ENCODE peak calls at places on chromosomes 16 and 17, in seven cellular contexts. One of them, this sample, is unnamed.
A peak's percentile ranks its signal among the peaks of the same experiment; 100 is the strongest.

GRCh38 chr17:55513885-55514590 is 2.8 kb upstream of the SMIM36 start:
- DNase-seq in HepG2: peak; percentile 84
- DNase-seq in K562: peak; percentile 54
- DNase-seq in GM12892: peak; percentile 10
- DNase-seq in H1: peak; percentile 36
- DNase-seq in SK-N-SH: peak; percentile 73
- DNase-seq in GM12878: peak; percentile 59
- DNase-seq in this sample: no peak

GRCh38 chr16:57165483-57165882 is 20.4 kb downstream of the PSME3IP1 start:
- DNase-seq in HepG2: no peak
- DNase-seq in K562: no peak
- DNase-seq in GM12892: no peak
- DNase-seq in H1: no peak
- DNase-seq in SK-N-SH: no peak
- DNase-seq in GM12878: no peak
- DNase-seq in this sample: no peak

GRCh38 chr17:396788-397187 is 44.2 kb upstream of the RPH3AL start:
- DNase-seq in HepG2: no peak
- DNase-seq in K562: no peak
- DNase-seq in GM12892: no peak
- DNase-seq in H1: no peak
- DNase-seq in SK-N-SH: no peak
- DNase-seq in GM12878: no peak
- DNase-seq in this sample: no peak

GRCh38 chr16:9900576-9900975 is 281.7 kb downstream of the GRIN2A start:
- DNase-seq in HepG2: no peak
- DNase-seq in K562: no peak
- DNase-seq in GM12892: no peak
- DNase-seq in H1: no peak
- DNase-seq in SK-N-SH: no peak
- DNase-seq in GM12878: no peak
- DNase-seq in this sample: no peak

GRCh38 chr16:10521681-10522274 is 58.6 kb downstream of the EMP2 start:
- DNase-seq in HepG2: peak; percentile 79
- DNase-seq in K562: peak; percentile 62
- DNase-seq in GM12892: peak; percentile 34
- DNase-seq in H1: no peak
- DNase-seq in SK-N-SH: peak; percentile 75
- DNase-seq in GM12878: no peak
- DNase-seq in this sample: peak; percentile 42

GRCh38 chr16:85422374-85423185 is 190.5 kb upstream of the GSE1 start:
- DNase-seq in HepG2: peak; percentile 92
- DNase-seq in K562: no peak
- DNase-seq in GM12892: no peak
- DNase-seq in H1: no peak
- DNase-seq in SK-N-SH: no peak
- DNase-seq in GM12878: no peak
- DNase-seq in this sample: no peak

GRCh38 chr16:27174007-27174406 is 29.3 kb upstream of the KDM8 start:
- DNase-seq in HepG2: no peak
- DNase-seq in K562: no peak
- DNase-seq in GM12892: no peak
- DNase-seq in H1: no peak
- DNase-seq in SK-N-SH: peak; percentile 52
- DNase-seq in GM12878: no peak
- DNase-seq in this sample: no peak

GRCh38 chr17:41413353-41413752 is 11.0 kb downstream of the KRT37 start:
- DNase-seq in HepG2: no peak
- DNase-seq in K562: no peak
- DNase-seq in GM12892: no peak
- DNase-seq in H1: no peak
- DNase-seq in SK-N-SH: no peak
- DNase-seq in GM12878: no peak
- DNase-seq in this sample: no peak

GRCh38 chr17:7191571-7192270 is 12.6 kb upstream of the ASGR1 start:
- DNase-seq in HepG2: peak; percentile 50
- DNase-seq in K562: peak; percentile 47
- DNase-seq in GM12892: peak; percentile 71
- DNase-seq in H1: peak; percentile 53
- DNase-seq in SK-N-SH: peak; percentile 86
- DNase-seq in GM12878: no peak
- DNase-seq in this sample: peak; percentile 68

DNA sequence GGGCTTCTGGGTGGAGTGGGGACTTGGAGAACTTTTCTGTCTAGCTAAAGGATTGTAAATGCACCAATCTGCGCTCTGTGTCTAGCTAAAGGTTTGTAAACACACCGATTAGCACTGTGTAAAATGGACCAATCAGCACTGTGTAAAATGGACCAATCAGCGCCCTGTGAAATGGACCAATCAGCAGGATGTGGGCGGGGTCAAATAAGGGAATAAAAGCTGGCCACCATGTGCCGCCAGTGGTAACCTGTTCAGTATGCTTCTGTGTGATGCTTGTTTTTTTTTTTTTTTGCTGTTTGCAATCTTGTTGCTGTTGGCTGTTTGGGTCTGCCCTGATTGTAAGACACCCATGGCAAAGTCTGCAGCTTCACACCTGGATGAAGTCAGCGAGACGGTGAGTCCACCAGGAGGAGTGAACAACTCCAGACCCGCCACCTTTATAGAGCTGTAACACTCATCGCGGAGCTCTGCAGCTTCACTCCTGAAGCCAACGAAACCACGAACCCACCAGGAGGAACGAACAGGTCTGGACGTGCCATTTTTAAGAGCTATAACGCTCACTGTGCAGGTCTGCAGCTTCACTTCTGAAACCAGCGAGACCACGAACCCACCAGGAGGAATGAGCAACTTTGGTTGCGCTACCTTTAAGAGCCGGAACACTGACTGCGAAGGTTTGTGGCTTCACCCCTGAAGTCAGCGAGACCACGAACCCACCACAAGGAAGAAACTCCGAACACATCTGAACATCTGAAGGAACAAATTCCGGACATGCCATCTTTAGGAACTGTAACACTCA is 85.0 kb upstream of the MED9 start:
- DNase-seq in HepG2: no peak
- DNase-seq in K562: peak; percentile 27
- DNase-seq in GM12892: no peak
- DNase-seq in H1: no peak
- DNase-seq in SK-N-SH: no peak
- DNase-seq in GM12878: peak; percentile 37
- DNase-seq in this sample: no peak
- TF ChIP-seq TAF1 in HepG2: no peak
- TF ChIP-seq TAF1 in K562: no peak
- TF ChIP-seq TAF1 in GM12892: no peak
- TF ChIP-seq TAF1 in H1: no peak
- TF ChIP-seq TAF1 in SK-N-SH: no peak
- TF ChIP-seq TAF1 in GM12878: no peak
- TF ChIP-seq TAF1 in this sample: no peak

DNA sequence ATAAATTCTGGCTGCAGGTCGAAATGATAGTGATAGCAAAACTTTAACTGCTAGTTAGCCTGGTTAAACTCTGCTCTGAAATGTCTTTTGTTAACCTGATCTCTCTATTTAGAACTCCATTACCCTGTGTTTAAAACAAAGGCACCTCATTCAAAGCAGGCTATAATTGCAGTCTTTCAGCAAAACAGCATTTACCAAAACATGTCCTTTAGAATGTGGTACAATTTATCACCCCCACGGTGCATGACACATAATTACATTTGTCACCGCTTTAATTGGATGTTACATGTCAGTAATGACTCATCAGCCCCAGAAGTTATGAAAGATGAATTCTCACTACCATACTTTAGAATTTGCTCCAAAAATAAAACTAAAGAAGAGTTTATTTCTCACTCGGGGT is 295.4 kb downstream of the TOX3 start:
- DNase-seq in HepG2: no peak
- DNase-seq in K562: no peak
- DNase-seq in GM12892: no peak
- DNase-seq in H1: no peak
- DNase-seq in SK-N-SH: no peak
- DNase-seq in GM12878: no peak
- DNase-seq in this sample: no peak
- TF ChIP-seq POLR2AphosphoS5 in HepG2: no peak
- TF ChIP-seq POLR2AphosphoS5 in K562: no peak
- TF ChIP-seq POLR2AphosphoS5 in GM12892: no peak
- TF ChIP-seq POLR2AphosphoS5 in H1: no peak
- TF ChIP-seq POLR2AphosphoS5 in SK-N-SH: no peak
- TF ChIP-seq POLR2AphosphoS5 in GM12878: no peak
- TF ChIP-seq POLR2AphosphoS5 in this sample: no peak

GRCh38 chr17:1474402-1475189 is 17.9 kb downstream of the MYO1C start:
- DNase-seq in HepG2: no peak
- DNase-seq in K562: no peak
- DNase-seq in GM12892: peak; percentile 84
- DNase-seq in H1: no peak
- DNase-seq in SK-N-SH: no peak
- DNase-seq in GM12878: peak; percentile 67
- DNase-seq in this sample: peak; percentile 79
- TF ChIP-seq TAF1 in HepG2: no peak
- TF ChIP-seq TAF1 in K562: no peak
- TF ChIP-seq TAF1 in GM12892: no peak
- TF ChIP-seq TAF1 in H1: no peak
- TF ChIP-seq TAF1 in SK-N-SH: no peak
- TF ChIP-seq TAF1 in GM12878: no peak
- TF ChIP-seq TAF1 in this sample: no peak

GRCh38 chr17:47650525-47651522 is 1.1 kb downstream of the KPNB1 start:
- DNase-seq in HepG2: peak; percentile 96
- DNase-seq in K562: peak; percentile 96
- DNase-seq in GM12892: peak; percentile 85
- DNase-seq in H1: peak; percentile 87
- DNase-seq in SK-N-SH: peak; percentile 98
- DNase-seq in GM12878: peak; percentile 78
- DNase-seq in this sample: peak; percentile 77
- TF ChIP-seq POLR2AphosphoS5 in HepG2: no peak
- TF ChIP-seq POLR2AphosphoS5 in K562: peak; percentile 50
- TF ChIP-seq POLR2AphosphoS5 in GM12892: no peak
- TF ChIP-seq POLR2AphosphoS5 in H1: no peak
- TF ChIP-seq POLR2AphosphoS5 in SK-N-SH: no peak
- TF ChIP-seq POLR2AphosphoS5 in GM12878: no peak
- TF ChIP-seq POLR2AphosphoS5 in this sample: no peak

DNA sequence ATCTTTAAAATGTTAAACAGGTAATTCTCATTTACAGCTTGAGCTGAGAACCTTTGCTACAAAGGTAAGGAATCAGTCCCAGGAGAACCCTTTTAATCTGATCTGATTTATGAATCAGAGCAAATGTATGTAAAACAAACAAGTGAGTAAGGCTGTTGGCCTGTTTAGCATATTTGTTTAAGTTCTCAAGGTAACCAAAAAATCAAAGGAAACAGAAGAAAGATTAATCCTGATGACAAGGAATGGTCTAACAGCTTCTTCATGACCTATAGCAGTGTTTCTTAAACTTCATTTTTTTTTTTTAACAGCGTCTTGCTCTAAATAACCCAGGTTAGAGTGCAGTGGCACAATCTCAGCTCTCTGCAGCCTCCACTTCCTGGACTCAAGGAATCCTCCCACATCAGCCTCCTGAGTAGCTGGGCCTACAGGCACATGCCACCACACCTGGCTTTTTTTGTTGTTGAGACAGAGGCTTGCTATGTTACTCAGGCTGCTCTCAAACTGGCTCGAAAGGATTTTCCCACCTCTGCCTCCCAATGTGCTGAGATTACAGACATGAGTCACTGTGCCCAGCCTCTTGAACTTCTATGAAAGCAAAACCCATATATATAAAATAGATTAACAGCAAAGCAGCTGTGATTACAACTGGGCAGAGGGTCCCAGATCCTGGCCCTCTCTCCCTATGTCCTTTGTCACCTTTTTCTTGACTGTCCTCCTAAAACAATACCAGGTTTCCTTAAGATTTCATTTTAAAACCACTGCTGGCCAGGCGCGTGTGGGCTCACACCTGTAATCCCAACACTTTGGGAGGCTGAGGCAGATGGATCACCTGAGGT is 5.1 kb upstream of the JPT1 start:
- DNase-seq in HepG2: no peak
- DNase-seq in K562: no peak
- DNase-seq in GM12892: no peak
- DNase-seq in H1: no peak
- DNase-seq in SK-N-SH: no peak
- DNase-seq in GM12878: no peak
- DNase-seq in this sample: no peak
- TF ChIP-seq TAF1 in HepG2: no peak
- TF ChIP-seq TAF1 in K562: no peak
- TF ChIP-seq TAF1 in GM12892: no peak
- TF ChIP-seq TAF1 in H1: no peak
- TF ChIP-seq TAF1 in SK-N-SH: no peak
- TF ChIP-seq TAF1 in GM12878: no peak
- TF ChIP-seq TAF1 in this sample: no peak

GRCh38 chr17:50212121-50212843 is 10.9 kb upstream of the COL1A1 start:
- DNase-seq in HepG2: no peak
- DNase-seq in K562: peak; percentile 77
- DNase-seq in GM12892: no peak
- DNase-seq in H1: no peak
- DNase-seq in SK-N-SH: peak; percentile 25
- DNase-seq in GM12878: no peak
- DNase-seq in this sample: no peak
- TF ChIP-seq POLR2AphosphoS5 in HepG2: no peak
- TF ChIP-seq POLR2AphosphoS5 in K562: no peak
- TF ChIP-seq POLR2AphosphoS5 in GM12892: no peak
- TF ChIP-seq POLR2AphosphoS5 in H1: no peak
- TF ChIP-seq POLR2AphosphoS5 in SK-N-SH: no peak
- TF ChIP-seq POLR2AphosphoS5 in GM12878: no peak
- TF ChIP-seq POLR2AphosphoS5 in this sample: no peak

GRCh38 chr17:19284005-19284959 is 47.1 kb downstream of the EPN2 start:
- DNase-seq in HepG2: no peak
- DNase-seq in K562: no peak
- DNase-seq in GM12892: peak; percentile 47
- DNase-seq in H1: no peak
- DNase-seq in SK-N-SH: no peak
- DNase-seq in GM12878: no peak
- DNase-seq in this sample: peak; percentile 62
- TF ChIP-seq TAF1 in HepG2: no peak
- TF ChIP-seq TAF1 in K562: no peak
- TF ChIP-seq TAF1 in GM12892: no peak
- TF ChIP-seq TAF1 in H1: no peak
- TF ChIP-seq TAF1 in SK-N-SH: no peak
- TF ChIP-seq TAF1 in GM12878: no peak
- TF ChIP-seq TAF1 in this sample: no peak

GRCh38 chr17:4499431-4500187 is 928 bp downstream of the SPNS2 start:
- DNase-seq in HepG2: no peak
- DNase-seq in K562: no peak
- DNase-seq in GM12892: no peak
- DNase-seq in H1: no peak
- DNase-seq in SK-N-SH: peak; percentile 75
- DNase-seq in GM12878: no peak
- DNase-seq in this sample: no peak
- TF ChIP-seq POLR2AphosphoS5 in HepG2: no peak
- TF ChIP-seq POLR2AphosphoS5 in K562: no peak
- TF ChIP-seq POLR2AphosphoS5 in GM12892: no peak
- TF ChIP-seq POLR2AphosphoS5 in H1: no peak
- TF ChIP-seq POLR2AphosphoS5 in SK-N-SH: no peak
- TF ChIP-seq POLR2AphosphoS5 in GM12878: no peak
- TF ChIP-seq POLR2AphosphoS5 in this sample: no peak